ENCODE peak calls at places on chromosomes 3 and 15, in five cellular contexts. One of them, this sample, is unnamed.

GRCh38 chr15:38090223-38090622 is 155.8 kb downstream of the TMCO5A start:
- ATAC-seq in HepG2: no peak
- ATAC-seq in upper lobe of left lung: no peak
- ATAC-seq in GM12878: no peak
- ATAC-seq in K562: no peak
- ATAC-seq in this sample: no peak

GRCh38 chr3:168156479-168156878 is 60.8 kb upstream of the GOLIM4 start:
- ATAC-seq in HepG2: no peak
- ATAC-seq in upper lobe of left lung: peak; percentile 74
- ATAC-seq in GM12878: peak; percentile 49
- ATAC-seq in K562: no peak
- ATAC-seq in this sample: peak; percentile 38

GRCh38 chr3:127992127-127992526 is 60.1 kb upstream of the SEC61A1 start:
- ATAC-seq in HepG2: no peak
- ATAC-seq in upper lobe of left lung: no peak
- ATAC-seq in GM12878: no peak
- ATAC-seq in K562: no peak
- ATAC-seq in this sample: no peak

GRCh38 chr3:57856675-57857074 is 100.6 kb downstream of the SLMAP start:
- ATAC-seq in HepG2: no peak
- ATAC-seq in upper lobe of left lung: no peak
- ATAC-seq in GM12878: peak; percentile 45
- ATAC-seq in K562: peak; percentile 69
- ATAC-seq in this sample: no peak

GRCh38 chr15:64635486-64635815 is 139.9 kb downstream of the RBPMS2 start:
- ATAC-seq in HepG2: peak; percentile 65
- ATAC-seq in upper lobe of left lung: peak; percentile 89
- ATAC-seq in GM12878: peak; percentile 20
- ATAC-seq in K562: peak; percentile 57
- ATAC-seq in this sample: peak; percentile 91

GRCh38 chr15:92803852-92804609 is 96.1 kb upstream of the CHD2 start:
- ATAC-seq in HepG2: peak; percentile 90
- ATAC-seq in upper lobe of left lung: peak; percentile 90
- ATAC-seq in GM12878: peak; percentile 64
- ATAC-seq in K562: peak; percentile 85
- ATAC-seq in this sample: peak; percentile 93

GRCh38 chr3:69763976-69764851 is 24.9 kb downstream of the MITF start:
- ATAC-seq in HepG2: no peak
- ATAC-seq in upper lobe of left lung: peak; percentile 53
- ATAC-seq in GM12878: peak; percentile 81
- ATAC-seq in K562: no peak
- ATAC-seq in this sample: no peak

GRCh38 chr3:57144952-57145351 is 20.2 kb downstream of the IL17RD start:
- ATAC-seq in HepG2: no peak
- ATAC-seq in upper lobe of left lung: no peak
- ATAC-seq in GM12878: no peak
- ATAC-seq in K562: no peak
- ATAC-seq in this sample: no peak

GRCh38 chr15:92614301-92614700 is 41.3 kb downstream of the FAM174B start:
- ATAC-seq in HepG2: no peak
- ATAC-seq in upper lobe of left lung: no peak
- ATAC-seq in GM12878: no peak
- ATAC-seq in K562: no peak
- ATAC-seq in this sample: no peak

GRCh38 chr3:32531010-32531647 is 28.5 kb upstream of the CMTM6 start:
- ATAC-seq in HepG2: no peak
- ATAC-seq in upper lobe of left lung: no peak
- ATAC-seq in GM12878: peak; percentile 70
- ATAC-seq in K562: peak; percentile 57
- ATAC-seq in this sample: no peak

GRCh38 chr3:125634346-125634964 is 39.2 kb upstream of the OSBPL11 start:
- ATAC-seq in HepG2: no peak
- ATAC-seq in upper lobe of left lung: peak; percentile 21
- ATAC-seq in GM12878: no peak
- ATAC-seq in K562: no peak
- ATAC-seq in this sample: no peak

GRCh38 chr3:41418961-41419691 is 219.8 kb downstream of the CTNNB1 start:
- ATAC-seq in HepG2: no peak
- ATAC-seq in upper lobe of left lung: peak; percentile 34
- ATAC-seq in GM12878: no peak
- ATAC-seq in K562: peak; percentile 67
- ATAC-seq in this sample: no peak

GRCh38 chr3:163692484-163692883 is 1385.8 kb downstream of the SI start:
- ATAC-seq in HepG2: no peak
- ATAC-seq in upper lobe of left lung: no peak
- ATAC-seq in GM12878: no peak
- ATAC-seq in K562: no peak
- ATAC-seq in this sample: no peak

GRCh38 chr3:149554826-149555225 is 80.3 kb downstream of the TM4SF4 start:
- ATAC-seq in HepG2: no peak
- ATAC-seq in upper lobe of left lung: no peak
- ATAC-seq in GM12878: no peak
- ATAC-seq in K562: no peak
- ATAC-seq in this sample: no peak

GRCh38 chr3:99862208-99862607 is 44.5 kb downstream of the CMSS1 start:
- ATAC-seq in HepG2: no peak
- ATAC-seq in upper lobe of left lung: peak; percentile 22
- ATAC-seq in GM12878: no peak
- ATAC-seq in K562: no peak
- ATAC-seq in this sample: no peak

GRCh38 chr3:116083686-116084085 is 361.6 kb downstream of the LSAMP start:
- ATAC-seq in HepG2: no peak
- ATAC-seq in upper lobe of left lung: no peak
- ATAC-seq in GM12878: no peak
- ATAC-seq in K562: no peak
- ATAC-seq in this sample: no peak

GRCh38 chr15:83977992-83978391 is 257.6 kb upstream of the GOLGA6L4 start:
- ATAC-seq in HepG2: no peak
- ATAC-seq in upper lobe of left lung: no peak
- ATAC-seq in GM12878: no peak
- ATAC-seq in K562: no peak
- ATAC-seq in this sample: no peak

GRCh38 chr3:196193037-196193737 is 18.0 kb downstream of the ZDHHC19 start:
- ATAC-seq in HepG2: no peak
- ATAC-seq in upper lobe of left lung: no peak
- ATAC-seq in GM12878: no peak
- ATAC-seq in K562: peak; percentile 3
- ATAC-seq in this sample: no peak

GRCh38 chr3:46922871-46923558 is 45.5 kb downstream of the PTH1R start:
- ATAC-seq in HepG2: no peak
- ATAC-seq in upper lobe of left lung: no peak
- ATAC-seq in GM12878: no peak
- ATAC-seq in K562: no peak
- ATAC-seq in this sample: no peak

GRCh38 chr15:34161329-34161953 is 48.5 kb downstream of the KATNBL1 start:
- ATAC-seq in HepG2: no peak
- ATAC-seq in upper lobe of left lung: no peak
- ATAC-seq in GM12878: no peak
- ATAC-seq in K562: no peak
- ATAC-seq in this sample: no peak

GRCh38 chr3:32372213-32372490 is 19.5 kb upstream of the CMTM7 start:
- ATAC-seq in HepG2: no peak
- ATAC-seq in upper lobe of left lung: no peak
- ATAC-seq in GM12878: no peak
- ATAC-seq in K562: no peak
- ATAC-seq in this sample: no peak

DNA sequence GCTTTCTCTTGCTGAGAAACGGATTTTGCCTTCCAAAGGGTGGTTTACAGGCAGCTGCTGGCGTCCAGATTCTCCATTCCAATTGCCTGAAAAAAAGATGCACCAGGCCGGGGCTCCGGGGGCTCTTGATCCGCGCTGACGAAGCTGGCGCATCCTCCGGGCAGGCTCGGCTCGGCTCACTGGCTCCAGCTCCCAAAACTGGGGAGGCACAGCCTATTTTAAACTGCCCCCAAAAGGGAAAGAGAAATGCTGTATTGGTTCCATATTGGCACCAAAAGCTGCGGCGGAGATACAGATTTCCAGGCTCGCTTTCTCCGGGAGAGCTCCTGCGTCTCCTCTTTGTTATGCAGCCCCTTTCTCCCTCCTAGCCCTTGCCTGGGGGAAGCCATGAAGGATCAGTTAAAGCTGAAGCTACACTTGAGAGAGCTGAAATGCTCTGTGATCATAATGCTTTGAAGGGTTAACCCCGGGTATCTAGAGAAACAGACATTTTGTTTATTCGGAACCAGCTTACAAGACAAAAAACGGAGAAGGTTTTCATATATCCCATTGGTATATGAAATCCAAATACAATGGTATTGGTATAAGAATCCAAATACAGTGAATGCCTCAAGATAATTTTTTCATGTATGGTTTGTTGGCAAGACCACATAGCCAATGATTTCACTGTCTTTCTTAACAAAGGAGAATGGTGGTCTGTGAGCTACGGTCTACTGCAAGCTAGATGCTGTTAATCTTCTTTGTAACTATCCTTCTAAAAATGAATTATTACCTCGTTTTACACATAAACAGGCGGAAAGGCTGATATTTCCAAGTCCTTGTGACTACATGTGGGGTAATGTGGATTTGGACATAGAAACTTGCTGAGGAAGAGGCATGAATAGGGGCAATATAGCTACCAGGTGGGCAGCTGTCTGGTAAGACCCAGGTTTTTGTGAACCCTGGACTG is 704 bp downstream of the CD200 start:
- ATAC-seq in HepG2: no peak
- ATAC-seq in upper lobe of left lung: peak; percentile 79
- ATAC-seq in GM12878: peak; percentile 69
- ATAC-seq in K562: no peak
- ATAC-seq in this sample: peak; percentile 60
- TF ChIP-seq EP300 in HepG2: no peak
- TF ChIP-seq EP300 in upper lobe of left lung: no peak
- TF ChIP-seq EP300 in GM12878: no peak
- TF ChIP-seq EP300 in K562: no peak
- TF ChIP-seq EP300 in this sample: no peak

DNA sequence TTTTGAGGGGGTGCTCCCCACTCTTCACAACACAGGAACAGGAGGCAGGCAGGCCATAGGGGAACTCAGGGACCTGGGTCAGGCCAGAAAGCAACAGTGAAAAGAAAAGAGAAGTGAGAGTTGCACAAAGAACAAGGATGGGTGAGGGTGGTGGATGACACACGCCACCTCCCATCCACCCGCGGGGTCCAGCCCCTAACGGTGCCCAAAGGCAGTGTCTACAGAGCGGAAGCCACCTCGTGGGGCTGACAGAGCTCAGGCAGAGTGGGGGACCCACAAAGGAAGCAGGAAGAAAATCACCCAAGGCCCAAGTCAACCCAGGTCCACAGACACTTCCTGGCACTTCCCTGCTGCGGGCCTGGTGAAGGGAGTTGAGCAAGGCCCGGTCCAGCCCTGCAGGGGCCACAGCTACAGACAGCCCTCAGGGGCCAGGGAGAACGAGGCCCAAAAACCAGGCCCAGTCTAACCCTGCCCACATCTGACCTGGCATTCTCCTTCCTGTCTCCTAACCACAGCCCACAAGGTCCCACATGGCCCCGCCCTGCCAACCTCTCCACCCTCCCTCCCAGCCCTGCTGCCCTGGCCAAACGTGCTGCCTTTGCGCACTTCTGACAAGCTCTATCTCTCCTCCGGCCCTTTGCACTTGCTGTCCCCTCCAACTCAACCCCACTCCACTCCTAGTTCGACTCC is 5.9 kb downstream of the NUP210 start:
- ATAC-seq in HepG2: peak; percentile 24
- ATAC-seq in upper lobe of left lung: peak; percentile 92
- ATAC-seq in GM12878: peak; percentile 89
- ATAC-seq in K562: peak; percentile 15
- ATAC-seq in this sample: peak; percentile 71
- TF ChIP-seq POLR2AphosphoS5 in HepG2: no peak
- TF ChIP-seq POLR2AphosphoS5 in upper lobe of left lung: peak; percentile 42
- TF ChIP-seq POLR2AphosphoS5 in GM12878: peak; percentile 58
- TF ChIP-seq POLR2AphosphoS5 in K562: no peak
- TF ChIP-seq POLR2AphosphoS5 in this sample: no peak

DNA sequence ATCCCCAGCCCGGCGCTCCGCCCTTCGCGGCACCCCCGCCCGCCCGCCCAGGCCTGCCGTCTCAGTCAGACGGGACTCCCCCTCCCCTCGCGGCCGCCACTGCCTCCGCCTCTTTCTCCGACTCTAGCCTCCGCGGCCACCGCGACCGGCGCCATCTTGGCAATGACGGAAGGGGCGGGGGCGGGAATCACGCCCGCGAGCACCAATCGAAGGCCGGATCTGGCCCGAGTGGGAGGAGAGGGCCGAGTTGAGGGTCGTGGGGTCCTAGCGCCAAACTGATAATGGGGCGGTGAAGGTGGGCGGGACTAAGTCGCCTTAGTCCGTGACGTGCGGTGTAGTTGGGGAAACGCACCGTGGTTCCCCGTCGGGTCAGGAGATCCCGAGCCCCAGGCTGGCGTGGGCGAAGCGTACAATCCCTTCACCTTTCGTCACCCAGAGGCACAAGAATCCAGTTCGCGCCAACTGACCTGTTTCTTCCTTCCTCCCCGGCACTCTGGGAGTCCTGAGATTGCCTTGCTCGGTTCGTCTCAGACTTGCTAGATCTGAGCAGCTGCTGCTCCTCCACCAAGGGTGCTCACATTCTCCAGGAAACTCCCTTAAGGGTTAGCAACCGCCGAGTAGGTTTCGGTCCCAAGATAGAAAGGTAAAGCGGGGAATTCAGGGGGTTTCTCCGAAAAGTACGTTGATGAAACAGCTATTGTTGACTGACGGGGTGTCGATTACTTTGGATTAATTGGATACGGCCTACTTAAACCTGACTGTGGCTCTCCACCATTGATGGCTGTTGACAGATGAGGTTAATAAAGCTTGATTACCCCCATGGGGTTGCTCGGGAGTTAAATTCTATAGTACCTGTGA is at the start of gene DENND4A:
- ATAC-seq in HepG2: peak; percentile 91
- ATAC-seq in upper lobe of left lung: peak; percentile 97
- ATAC-seq in GM12878: peak; percentile 79
- ATAC-seq in K562: peak; percentile 87
- ATAC-seq in this sample: peak; percentile 98
- TF ChIP-seq EP300 in HepG2: no peak
- TF ChIP-seq EP300 in upper lobe of left lung: peak; percentile 80
- TF ChIP-seq EP300 in GM12878: peak; percentile 96
- TF ChIP-seq EP300 in K562: no peak
- TF ChIP-seq EP300 in this sample: no peak

DNA sequence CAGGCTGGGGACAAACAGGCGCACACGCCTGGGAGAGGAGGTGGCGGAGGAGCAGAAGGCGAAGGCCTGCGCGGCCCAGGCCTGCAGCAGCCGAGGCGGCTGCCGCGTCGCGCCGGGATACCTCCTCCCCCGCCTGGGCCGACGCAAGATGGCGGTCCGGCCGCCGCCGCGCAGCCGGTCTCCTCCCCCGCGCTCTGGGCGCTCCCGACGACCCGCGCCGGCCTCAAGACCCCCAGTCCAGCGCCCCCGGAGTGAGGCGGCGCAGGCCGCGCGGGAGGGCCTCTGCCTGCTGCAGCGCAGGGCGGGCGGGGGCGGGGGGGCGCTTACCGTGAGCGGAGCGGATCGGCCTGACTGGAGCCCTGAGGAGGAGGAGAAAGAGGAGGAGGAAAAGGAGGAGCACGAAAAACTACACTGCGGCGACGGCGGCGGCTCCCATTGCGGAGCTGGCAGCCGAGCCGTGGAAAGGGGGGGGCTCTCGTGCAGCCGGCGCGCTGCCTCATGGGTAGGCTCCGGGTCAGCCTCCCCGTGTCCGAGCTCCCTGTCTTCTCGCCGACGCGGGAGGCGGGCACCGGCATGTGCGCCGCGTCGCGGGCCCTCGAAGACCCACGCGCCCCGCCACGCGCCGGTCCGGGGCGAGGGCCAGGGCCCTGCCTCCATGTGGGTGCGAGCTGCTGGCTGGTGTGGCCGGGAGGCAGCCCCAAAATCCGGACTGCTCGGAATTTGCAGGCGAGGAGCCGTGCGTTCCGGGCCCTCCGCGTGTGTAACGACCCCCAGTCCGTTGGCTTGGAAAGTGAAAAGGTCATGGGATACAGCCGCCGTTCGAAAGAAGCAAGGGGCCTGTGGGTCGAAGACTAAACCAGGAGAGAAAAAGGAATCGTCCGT is at the start of gene ZNF280D:
- ATAC-seq in HepG2: peak; percentile 94
- ATAC-seq in upper lobe of left lung: peak; percentile 97
- ATAC-seq in GM12878: peak; percentile 93
- ATAC-seq in K562: peak; percentile 94
- ATAC-seq in this sample: peak; percentile 93
- TF ChIP-seq POLR2AphosphoS5 in HepG2: peak; percentile 5
- TF ChIP-seq POLR2AphosphoS5 in upper lobe of left lung: peak; percentile 58
- TF ChIP-seq POLR2AphosphoS5 in GM12878: peak; percentile 59
- TF ChIP-seq POLR2AphosphoS5 in K562: peak; percentile 23
- TF ChIP-seq POLR2AphosphoS5 in this sample: peak; percentile 74